ENCODE peak calls at places on chromosome 6, in six cellular contexts. R, Z, U, D, S and B are unnamed samples.

GRCh38 chr6:83044211-83044768 is 21.4 kb downstream of the UBE3D start:
- DNase-seq in R (no peak), Z (no peak), U (no peak), D (no peak), S (no peak), B (no peak)

GRCh38 chr6:146543940-146544661 is 468 bp downstream of the RAB32 start:
- DNase-seq in R (no peak), Z (peak), U (peak), D (peak), S (peak), B (peak)

GRCh38 chr6:129683606-129684322 is 26.2 kb downstream of the ARHGAP18 start:
- DNase-seq in R (no peak), Z (peak), U (peak), D (no peak), S (no peak), B (peak)

GRCh38 chr6:48744948-48745347 is 634.0 kb upstream of the PTCHD4 start:
- DNase-seq in R (no peak), Z (peak), U (no peak), D (no peak), S (no peak), B (peak)

GRCh38 chr6:146381486-146381885 is 162.1 kb upstream of the RAB32 start:
- DNase-seq in R (no peak), Z (no peak), U (no peak), D (no peak), S (no peak), B (no peak)

GRCh38 chr6:22413681-22414305 is 117.0 kb upstream of the PRL start:
- DNase-seq in R (no peak), Z (peak), U (no peak), D (no peak), S (no peak), B (no peak)

GRCh38 chr6:14658909-14659561 is 541.5 kb downstream of the CD83 start:
- DNase-seq in R (no peak), Z (peak), U (peak), D (no peak), S (no peak), B (peak)

GRCh38 chr6:8059129-8059528 is 5.1 kb downstream of the BLOC1S5 start:
- DNase-seq in R (no peak), Z (peak), U (no peak), D (no peak), S (no peak), B (peak)

GRCh38 chr6:121851056-121851455 is 415.6 kb downstream of the GJA1 start:
- DNase-seq in R (peak), Z (peak), U (peak), D (peak), S (peak), B (no peak)

GRCh38 chr6:38273325-38273724 is 366.4 kb downstream of the BTBD9 start:
- DNase-seq in R (no peak), Z (peak), U (no peak), D (no peak), S (no peak), B (no peak)

GRCh38 chr6:150053450-150053849 is 15.5 kb downstream of the ULBP3 start:
- DNase-seq in R (no peak), Z (no peak), U (no peak), D (no peak), S (no peak), B (no peak)

GRCh38 chr6:31430449-31430848 is 27.1 kb downstream of the MICA start:
- DNase-seq in R (no peak), Z (no peak), U (no peak), D (no peak), S (no peak), B (no peak)

GRCh38 chr6:15436451-15436850 is 190.6 kb downstream of the JARID2 start:
- DNase-seq in R (no peak), Z (no peak), U (no peak), D (no peak), S (no peak), B (no peak)

GRCh38 chr6:37187321-37188022 is 17.5 kb downstream of the PIM1 start:
- DNase-seq in R (no peak), Z (no peak), U (no peak), D (no peak), S (no peak), B (no peak)

GRCh38 chr6:134175532-134176282 is 123.3 kb upstream of the SLC2A12 start:
- DNase-seq in R (no peak), Z (peak), U (peak), D (no peak), S (peak), B (peak)

GRCh38 chr6:17519120-17519519 is 81.0 kb upstream of the FAM8A1 start:
- DNase-seq in R (no peak), Z (peak), U (no peak), D (no peak), S (no peak), B (peak)

GRCh38 chr6:328184-328670 is 35.9 kb downstream of the DUSP22 start:
- DNase-seq in R (no peak), Z (peak), U (no peak), D (no peak), S (no peak), B (no peak)

GRCh38 chr6:134722429-134722828 is 227.5 kb downstream of the ALDH8A1 start:
- DNase-seq in R (no peak), Z (no peak), U (no peak), D (no peak), S (no peak), B (no peak)

GRCh38 chr6:81613606-81614005 is 138.9 kb downstream of the TENT5A start:
- DNase-seq in R (no peak), Z (peak), U (no peak), D (no peak), S (no peak), B (no peak)

GRCh38 chr6:36657265-36657664 is 21.2 kb upstream of the CDKN1A start:
- DNase-seq in R (no peak), Z (no peak), U (no peak), D (no peak), S (no peak), B (no peak)

GRCh38 chr6:157772820-157773219 is 50.2 kb upstream of the SNX9 start:
- DNase-seq in R (no peak), Z (no peak), U (no peak), D (no peak), S (no peak), B (no peak)

GRCh38 chr6:14276667-14277404 is 159.3 kb downstream of the CD83 start:
- DNase-seq in R (no peak), Z (peak), U (no peak), D (peak), S (no peak), B (no peak)

GRCh38 chr6:110528051-110528929 is 51.9 kb upstream of the SLC22A16 start:
- DNase-seq in R (no peak), Z (peak), U (peak), D (no peak), S (peak), B (peak)

GRCh38 chr6:156886409-156886808 is 109.2 kb downstream of the ARID1B start:
- DNase-seq in R (no peak), Z (no peak), U (no peak), D (no peak), S (no peak), B (no peak)

GRCh38 chr6:44256291-44257006 is 879 bp downstream of the SLC35B2 start:
- DNase-seq in R (no peak), Z (no peak), U (peak), D (peak), S (no peak), B (peak)

GRCh38 chr6:57262491-57262890 is 40.4 kb upstream of the RAB23 start:
- DNase-seq in R (no peak), Z (no peak), U (no peak), D (no peak), S (no peak), B (no peak)

GRCh38 chr6:26224940-26225847 is 138.0 kb downstream of the HFE start:
- DNase-seq in R (no peak), Z (peak), U (peak), D (peak), S (peak), B (peak)

GRCh38 chr6:130303436-130303835 is 62.4 kb upstream of the TMEM200A start:
- DNase-seq in R (no peak), Z (peak), U (no peak), D (no peak), S (no peak), B (no peak)

GRCh38 chr6:154909821-154910220 is 85.3 kb upstream of the TIAM2 start:
- DNase-seq in R (no peak), Z (peak), U (no peak), D (no peak), S (peak), B (no peak)

GRCh38 chr6:106750146-106750900 is 120.9 kb downstream of the QRSL1 start:
- DNase-seq in R (no peak), Z (no peak), U (no peak), D (no peak), S (no peak), B (no peak)

GRCh38 chr6:156777577-156777865 is 343 bp downstream of the ARID1B start:
- DNase-seq in R (no peak), Z (no peak), U (no peak), D (no peak), S (no peak), B (no peak)

GRCh38 chr6:42709871-42710270 is 12.5 kb downstream of the PRPH2 start:
- DNase-seq in R (no peak), Z (no peak), U (no peak), D (no peak), S (no peak), B (no peak)
- H3K27ac ChIP-seq in R (peak), Z (no peak), U (no peak), D (no peak), S (peak), B (no peak)

GRCh38 chr6:119339941-119340456 is 9.6 kb downstream of the MAN1A1 start:
- DNase-seq in R (no peak), Z (no peak), U (no peak), D (no peak), S (no peak), B (peak)

GRCh38 chr6:119334535-119335264 is 14.9 kb downstream of the MAN1A1 start:
- DNase-seq in R (no peak), Z (no peak), U (no peak), D (no peak), S (no peak), B (no peak)

GRCh38 chr6:119337762-119338161 is 11.8 kb downstream of the MAN1A1 start:
- DNase-seq in R (no peak), Z (no peak), U (no peak), D (no peak), S (no peak), B (no peak)

GRCh38 chr6:119333707-119334295 is 15.8 kb downstream of the MAN1A1 start:
- DNase-seq in R (no peak), Z (no peak), U (no peak), D (no peak), S (no peak), B (peak)

GRCh38 chr6:119337252-119337651 is 12.3 kb downstream of the MAN1A1 start:
- DNase-seq in R (no peak), Z (no peak), U (no peak), D (no peak), S (no peak), B (no peak)
- H4K8ac ChIP-seq in R (no peak), Z (no peak), U (no peak), D (no peak), S (no peak), B (no peak)

GRCh38 chr6:45698046-45698445 is 317.6 kb downstream of the CLIC5 start:
- DNase-seq in R (no peak), Z (no peak), U (no peak), D (no peak), S (no peak), B (no peak)
- H2BK5ac ChIP-seq in R (no peak), Z (peak), U (no peak), D (no peak), S (no peak), B (no peak)

DNA sequence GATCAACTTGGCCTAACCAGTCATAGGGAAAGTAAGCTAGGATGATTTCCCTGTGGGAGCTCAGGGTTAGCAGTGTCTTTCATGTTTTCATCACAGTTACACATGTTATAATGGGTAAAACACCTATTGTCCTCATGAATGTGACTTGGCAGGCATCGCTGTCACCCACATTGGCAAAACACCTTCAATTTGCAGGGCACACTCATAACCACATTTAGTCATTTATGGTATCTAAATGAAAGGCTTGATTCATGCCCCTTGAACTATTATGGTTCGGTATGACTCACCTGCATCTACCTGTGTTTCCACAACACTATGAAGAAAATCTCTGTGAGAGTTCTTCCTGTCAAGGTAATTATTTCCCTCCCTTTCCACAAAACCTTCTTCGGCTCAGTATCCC is 49.2 kb downstream of the FRK start:
- DNase-seq in R (no peak), Z (no peak), U (no peak), D (no peak), S (no peak), B (no peak)
- H3K27ac ChIP-seq in R (no peak), Z (peak), U (no peak), D (no peak), S (no peak), B (no peak)

GRCh38 chr6:33316603-33317417 is 734 bp downstream of the ZBTB22 start:
- DNase-seq in R (no peak), Z (no peak), U (no peak), D (peak), S (no peak), B (no peak)
- H4K8ac ChIP-seq in R (no peak), Z (no peak), U (no peak), D (no peak), S (no peak), B (no peak)